ENCODE peak calls at places on chromosomes 12 and 14, in eight cellular contexts. A is testis; V is uterus; R is psoas muscle; L is cardiac muscle cell; K is effector memory CD4-positive, alpha-beta T cell; P is breast epithelium; J is ovary. E is an unnamed sample.

GRCh38 chr14:68495638-68496114 is 297.2 kb downstream of the ZFP36L1 start:
- DNase-seq in A (no peak), V (no peak), R (no peak), L (no peak), K (no peak), P (no peak), J (no peak), E (no peak)

GRCh38 chr14:76467843-76468242 is 91.9 kb downstream of the ESRRB start:
- DNase-seq in A (no peak), V (no peak), R (no peak), L (no peak), K (no peak), P (no peak), J (no peak), E (no peak)

GRCh38 chr12:30016656-30017055 is 232.9 kb upstream of the TMTC1 start:
- DNase-seq in A (no peak), V (no peak), R (no peak), L (no peak), K (no peak), P (no peak), J (no peak), E (no peak)

GRCh38 chr12:15852383-15852782 is 29.8 kb upstream of the STRAP start:
- DNase-seq in A (no peak), V (no peak), R (no peak), L (no peak), K (no peak), P (no peak), J (no peak), E (no peak)

GRCh38 chr14:102999227-102999895 is 58.0 kb downstream of the CDC42BPB start:
- DNase-seq in A (no peak), V (no peak), R (peak; percentile 28), L (no peak), K (no peak), P (no peak), J (no peak), E (no peak)

GRCh38 chr12:2336409-2336829 is 283.6 kb downstream of the CACNA1C start:
- DNase-seq in A (no peak), V (peak; percentile 61), R (no peak), L (peak; percentile 69), K (no peak), P (no peak), J (no peak), E (no peak)

GRCh38 chr12:130440411-130441080 is 102.9 kb downstream of the PIWIL1 start:
- DNase-seq in A (no peak), V (no peak), R (peak; percentile 32), L (no peak), K (no peak), P (no peak), J (no peak), E (no peak)

GRCh38 chr12:109461049-109461845 is 15.9 kb downstream of the KCTD10 start:
- DNase-seq in A (no peak), V (no peak), R (no peak), L (peak; percentile 28), K (no peak), P (no peak), J (no peak), E (no peak)

GRCh38 chr14:101480747-101481530 is 80.4 kb upstream of the DIO3 start:
- DNase-seq in A (peak; percentile 16), V (peak; percentile 68), R (no peak), L (no peak), K (no peak), P (peak; percentile 39), J (peak; percentile 64), E (peak; percentile 39)

GRCh38 chr12:64814432-64814831 is 10.0 kb upstream of the TBC1D30 start:
- DNase-seq in A (no peak), V (no peak), R (no peak), L (no peak), K (no peak), P (no peak), J (no peak), E (no peak)

GRCh38 chr14:49461529-49462401 is 124.4 kb downstream of the RPS29 start:
- DNase-seq in A (peak; percentile 81), V (no peak), R (no peak), L (peak; percentile 67), K (peak; percentile 46), P (no peak), J (no peak), E (peak; percentile 72)

GRCh38 chr14:49460647-49461046 is 125.5 kb downstream of the RPS29 start:
- DNase-seq in A (no peak), V (no peak), R (no peak), L (no peak), K (no peak), P (no peak), J (no peak), E (no peak)

DNA sequence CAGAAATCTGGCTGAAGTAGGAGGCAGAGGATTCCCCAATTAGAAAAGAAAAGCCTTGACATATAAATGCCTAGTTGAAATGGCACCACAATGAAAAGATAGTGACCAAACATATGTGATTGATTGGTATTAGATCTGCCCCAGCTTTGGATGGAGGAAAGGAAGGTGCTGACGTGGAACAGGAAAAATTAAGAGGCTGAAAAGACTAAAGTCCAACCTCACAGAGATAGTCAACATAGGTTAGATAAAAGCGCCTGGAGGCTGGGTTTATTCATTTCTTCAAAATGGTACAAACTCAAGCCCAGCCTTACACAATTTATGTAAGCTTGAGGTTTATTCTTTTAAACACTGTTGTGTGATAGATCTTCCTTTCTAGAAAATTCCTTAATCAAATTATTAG is 129.6 kb downstream of the RPS29 start:
- DNase-seq in A (no peak), V (no peak), R (no peak), L (no peak), K (no peak), P (no peak), J (no peak), E (no peak)
- H3K27me3 ChIP-seq in A (no peaks in the 10 kb centered on the region), V (no peaks in the 10 kb centered on the region), R (no peaks in the 10 kb centered on the region), L (no peaks in the 10 kb centered on the region), K (no peaks in the 10 kb centered on the region), P (no peaks in the 10 kb centered on the region), J (no peaks in the 10 kb centered on the region), E (no peaks in the 10 kb centered on the region)

GRCh38 chr12:132918680-132919079 is 31.3 kb upstream of the CHFR start:
- DNase-seq in A (no peak), V (no peak), R (no peak), L (no peak), K (no peak), P (no peak), J (no peak), E (no peak)
- H3K9me3 ChIP-seq in A (no peaks in the 10 kb centered on the region), V (no peaks in the 10 kb centered on the region), R (peaks cover 95% of the 10 kb centered on the region), L (peaks cover 21% of the 10 kb centered on the region), K (peaks cover 48% of the 10 kb centered on the region), P (peaks cover 78% of the 10 kb centered on the region), J (no peaks in the 10 kb centered on the region), E (peaks cover 74% of the 10 kb centered on the region)

GRCh38 chr12:51389302-51389999 is 1.8 kb downstream of the GALNT6 start:
- DNase-seq in A (no peak), V (no peak), R (no peak), L (no peak), K (no peak), P (no peak), J (no peak), E (peak; percentile 46)

GRCh38 chr12:51390457-51391046 is 654 bp downstream of the GALNT6 start:
- DNase-seq in A (no peak), V (no peak), R (no peak), L (no peak), K (no peak), P (no peak), J (no peak), E (no peak)

GRCh38 chr12:51392556-51393237 is 1.5 kb upstream of the GALNT6 start:
- DNase-seq in A (peak; percentile 27), V (no peak), R (no peak), L (no peak), K (no peak), P (no peak), J (no peak), E (peak; percentile 88)

GRCh38 chr12:51388826-51389225 is 2.4 kb downstream of the GALNT6 start:
- DNase-seq in A (no peak), V (no peak), R (no peak), L (no peak), K (no peak), P (no peak), J (no peak), E (no peak)

GRCh38 chr12:51391047-51391837 is at the start of gene GALNT6:
- DNase-seq in A (no peak), V (no peak), R (no peak), L (peak; percentile 50), K (peak; percentile 73), P (no peak), J (no peak), E (peak; percentile 95)
- H3K4me1 ChIP-seq in A (no peaks in the 10 kb centered on the region), V (no peaks in the 10 kb centered on the region), R (peaks cover 3% of the 10 kb centered on the region), L (peaks cover 13% of the 10 kb centered on the region), K (peaks cover 58% of the 10 kb centered on the region), P (peaks cover 4% of the 10 kb centered on the region), J (no peaks in the 10 kb centered on the region), E (peaks cover 17% of the 10 kb centered on the region)

GRCh38 chr12:53836119-53836655 is 84.4 kb upstream of the CISTR start:
- DNase-seq in A (no peak), V (no peak), R (no peak), L (no peak), K (no peak), P (no peak), J (no peak), E (no peak)
- H3K27me3 ChIP-seq in A (no peaks in the 10 kb centered on the region), V (no peaks in the 10 kb centered on the region), R (peaks cover 12% of the 10 kb centered on the region), L (peaks cover 72% of the 10 kb centered on the region), K (peaks cover 5% of the 10 kb centered on the region), P (no peaks in the 10 kb centered on the region), J (no peaks in the 10 kb centered on the region), E (peaks cover 86% of the 10 kb centered on the region)